ENCODE peak calls at places on chromosomes 1 and 21, in ten cellular contexts. Z is SK-N-MC; J is SK-MEL-5; T is NCI-H526 treated with DMSO at 0.1 percent for 48 hours; W is NCI-H2227 treated with DMSO at 0.1 percent for 48 hours; Y is activated naive CD8-positive, alpha-beta T cell treated with anti-CD3 and anti-CD28 coated beads, Interleukin-2, amount 50 U/mL, for 24 hours; D is HCEC 1CT; O is fibroblast of pulmonary artery; M is HL-60; L is astrocyte of the hippocampus. C is an unnamed sample.

GRCh38 chr1:118381197-118381596 is 196.2 kb upstream of the SPAG17 start:
- DNase-seq in Z (no peak), J (no peak), T (no peak), W (no peak), Y (no peak), D (no peak), O (no peak), M (no peak), L (no peak), C (peak)

GRCh38 chr1:18681423-18681835 is 50.8 kb downstream of the PAX7 start:
- DNase-seq in Z (peak), J (peak), T (peak), W (no peak), Y (no peak), D (peak), O (peak), M (peak), L (peak), C (peak)

GRCh38 chr1:36151845-36152203 is 2.5 kb upstream of the TRAPPC3 start:
- DNase-seq in Z (no peak), J (no peak), T (no peak), W (no peak), Y (peak), D (no peak), O (no peak), M (no peak), L (no peak), C (no peak)

GRCh38 chr1:215082532-215083407 is at the start of gene KCNK2:
- DNase-seq in Z (no peak), J (peak), T (no peak), W (no peak), Y (no peak), D (peak), O (peak), M (no peak), L (peak), C (peak)

GRCh38 chr1:235011064-235011598 is 117.5 kb downstream of the TOMM20 start:
- DNase-seq in Z (no peak), J (no peak), T (no peak), W (no peak), Y (peak), D (no peak), O (no peak), M (no peak), L (no peak), C (no peak)

GRCh38 chr1:53024117-53024516 is 37.9 kb upstream of the PODN start:
- DNase-seq in Z (no peak), J (no peak), T (no peak), W (no peak), Y (no peak), D (no peak), O (no peak), M (no peak), L (no peak), C (no peak)

GRCh38 chr1:182215797-182216196 is 154.3 kb upstream of the ZNF648 start:
- DNase-seq in Z (no peak), J (no peak), T (no peak), W (no peak), Y (no peak), D (peak), O (no peak), M (no peak), L (no peak), C (no peak)

GRCh38 chr1:187696092-187696491 is 867.3 kb downstream of the PLA2G4A start:
- DNase-seq in Z (no peak), J (no peak), T (no peak), W (no peak), Y (no peak), D (no peak), O (no peak), M (no peak), L (peak), C (peak)

GRCh38 chr1:32351859-32352745 is 10.2 kb downstream of the FAM229A start:
- DNase-seq in Z (no peak), J (peak), T (no peak), W (peak), Y (peak), D (peak), O (peak), M (no peak), L (peak), C (peak)

GRCh38 chr21:38894899-38895298 is 89.2 kb downstream of the ETS2 start:
- DNase-seq in Z (no peak), J (no peak), T (no peak), W (no peak), Y (no peak), D (no peak), O (no peak), M (no peak), L (no peak), C (peak)

GRCh38 chr1:212545941-212546638 is 62.5 kb upstream of the ATF3 start:
- DNase-seq in Z (no peak), J (peak), T (no peak), W (no peak), Y (no peak), D (peak), O (peak), M (peak), L (no peak), C (peak)

GRCh38 chr1:20395255-20395654 is 90.8 kb downstream of the CAMK2N1 start:
- DNase-seq in Z (no peak), J (no peak), T (no peak), W (no peak), Y (no peak), D (no peak), O (no peak), M (no peak), L (no peak), C (no peak)

GRCh38 chr1:46194641-46195179 is 3.5 kb downstream of the POMGNT1 start:
- DNase-seq in Z (no peak), J (no peak), T (no peak), W (no peak), Y (no peak), D (no peak), O (no peak), M (no peak), L (no peak), C (no peak)

GRCh38 chr1:241998412-241998921 is 431 bp downstream of the MAP1LC3C start:
- DNase-seq in Z (no peak), J (peak), T (no peak), W (peak), Y (peak), D (peak), O (peak), M (peak), L (peak), C (peak)

GRCh38 chr1:12339410-12339809 is 109.6 kb downstream of the VPS13D start:
- DNase-seq in Z (no peak), J (peak), T (no peak), W (no peak), Y (no peak), D (no peak), O (no peak), M (no peak), L (peak), C (peak)

GRCh38 chr1:100164226-100164625 is 13.8 kb downstream of the LRRC39 start:
- DNase-seq in Z (no peak), J (peak), T (no peak), W (peak), Y (no peak), D (no peak), O (peak), M (no peak), L (peak), C (peak)

GRCh38 chr1:115475252-115475651 is 137.2 kb upstream of the NGF start:
- DNase-seq in Z (no peak), J (no peak), T (no peak), W (no peak), Y (no peak), D (no peak), O (no peak), M (no peak), L (no peak), C (no peak)

GRCh38 chr1:84841971-84842370 is 51.0 kb downstream of the LPAR3 start:
- DNase-seq in Z (no peak), J (no peak), T (no peak), W (no peak), Y (no peak), D (no peak), O (no peak), M (no peak), L (no peak), C (no peak)

GRCh38 chr1:38258085-38258484 is 211.5 kb upstream of the POU3F1 start:
- DNase-seq in Z (no peak), J (no peak), T (no peak), W (no peak), Y (no peak), D (no peak), O (no peak), M (no peak), L (no peak), C (no peak)

GRCh38 chr1:236163460-236164153 is 21.3 kb downstream of the GPR137B start:
- DNase-seq in Z (no peak), J (peak), T (no peak), W (no peak), Y (no peak), D (no peak), O (no peak), M (no peak), L (no peak), C (no peak)

C was measured in myocyte.